ENCODE peak calls at places on chromosome 11, in seven cellular contexts. X is mucosa of descending colon, C is A549, S is pancreas, K is tibial nerve, V is neural crest cell, Y is foreskin fibroblast. L is an unnamed sample.

GRCh38 chr11:123570939-123571590 is 83.4 kb downstream of the SCN3B start:
- DNase-seq in X (no peak), C (no peak), S (no peak), K (no peak), V (no peak), Y (no peak), L (no peak)

GRCh38 chr11:91904792-91905785 is 319.5 kb upstream of the FAT3 start:
- DNase-seq in X (no peak), C (no peak), S (no peak), K (no peak), V (no peak), Y (no peak), L (no peak)

GRCh38 chr11:2135018-2135569 is 4.1 kb downstream of the IGF2 start:
- DNase-seq in X (peak; percentile 1), C (no peak), S (no peak), K (no peak), V (no peak), Y (no peak), L (no peak)

GRCh38 chr11:113176561-113176960 is 137.8 kb upstream of the TTC12 start:
- DNase-seq in X (no peak), C (no peak), S (no peak), K (no peak), V (no peak), Y (peak; percentile 55), L (no peak)

GRCh38 chr11:32885556-32885955 is 7.1 kb upstream of the QSER1 start:
- DNase-seq in X (no peak), C (no peak), S (no peak), K (no peak), V (no peak), Y (no peak), L (no peak)

GRCh38 chr11:1650034-1650917 is 20.7 kb downstream of the KRTAP5-5 start:
- DNase-seq in X (peak; percentile 4), C (no peak), S (no peak), K (no peak), V (no peak), Y (no peak), L (no peak)

GRCh38 chr11:94544832-94545640 is 1.3 kb downstream of the FUT4 start:
- DNase-seq in X (peak; percentile 72), C (no peak), S (peak; percentile 53), K (no peak), V (peak; percentile 18), Y (peak; percentile 18), L (no peak)

GRCh38 chr11:66691311-66691980 is 13.8 kb upstream of the RBM4B start:
- DNase-seq in X (no peak), C (no peak), S (no peak), K (no peak), V (no peak), Y (no peak), L (no peak)

GRCh38 chr11:705646-706438 is at the start of gene EPS8L2:
- DNase-seq in X (peak; percentile 91), C (no peak), S (peak; percentile 70), K (no peak), V (no peak), Y (peak; percentile 50), L (no peak)

GRCh38 chr11:10936999-10937398 is 79.1 kb upstream of the ZBED5 start:
- DNase-seq in X (no peak), C (no peak), S (no peak), K (no peak), V (no peak), Y (no peak), L (no peak)

GRCh38 chr11:78327945-78328344 is 89.7 kb downstream of the GAB2 start:
- DNase-seq in X (no peak), C (no peak), S (no peak), K (no peak), V (no peak), Y (no peak), L (no peak)

GRCh38 chr11:34044664-34045485 is 6.7 kb upstream of the CAPRIN1 start:
- DNase-seq in X (no peak), C (peak; percentile 51), S (no peak), K (peak; percentile 6), V (peak; percentile 14), Y (peak; percentile 92), L (no peak)

GRCh38 chr11:9759519-9760179 is 95.8 kb downstream of the SWAP70 start:
- DNase-seq in X (peak; percentile 79), C (peak; percentile 93), S (peak; percentile 62), K (peak; percentile 85), V (no peak), Y (peak; percentile 100), L (peak; percentile 93)

GRCh38 chr11:85736121-85736520 is 50.1 kb upstream of the CCDC89 start:
- DNase-seq in X (no peak), C (no peak), S (no peak), K (no peak), V (no peak), Y (no peak), L (no peak)

GRCh38 chr11:23749762-23750430 is 747.0 kb upstream of the LUZP2 start:
- DNase-seq in X (no peak), C (no peak), S (no peak), K (no peak), V (no peak), Y (no peak), L (no peak)

GRCh38 chr11:2815762-2816496 is 69.6 kb downstream of the CDKN1C start:
- DNase-seq in X (no peak), C (no peak), S (no peak), K (no peak), V (no peak), Y (no peak), L (no peak)

GRCh38 chr11:119417726-119418540 is 5.0 kb downstream of the THY1 start:
- DNase-seq in X (no peak), C (no peak), S (no peak), K (no peak), V (no peak), Y (peak; percentile 96), L (peak; percentile 32)

GRCh38 chr11:95684701-95685100 is 104.9 kb downstream of the FAM76B start:
- DNase-seq in X (no peak), C (no peak), S (no peak), K (no peak), V (no peak), Y (no peak), L (no peak)

GRCh38 chr11:2251138-2251537 is 19.2 kb downstream of the ASCL2 start:
- DNase-seq in X (no peak), C (no peak), S (no peak), K (no peak), V (no peak), Y (no peak), L (no peak)

GRCh38 chr11:83454674-83455073 is 168.5 kb upstream of the CCDC90B start:
- DNase-seq in X (no peak), C (no peak), S (no peak), K (no peak), V (no peak), Y (no peak), L (no peak)

GRCh38 chr11:122322369-122322768 is 206.4 kb upstream of the BLID start:
- DNase-seq in X (no peak), C (no peak), S (no peak), K (no peak), V (no peak), Y (peak; percentile 46), L (no peak)

GRCh38 chr11:99316761-99317475 is 296.2 kb downstream of the CNTN5 start:
- DNase-seq in X (no peak), C (no peak), S (no peak), K (no peak), V (no peak), Y (no peak), L (no peak)

GRCh38 chr11:68538025-68538424 is 77.5 kb downstream of the PPP6R3 start:
- DNase-seq in X (no peak), C (no peak), S (no peak), K (no peak), V (no peak), Y (no peak), L (no peak)

GRCh38 chr11:68536706-68537105 is 76.2 kb downstream of the PPP6R3 start:
- DNase-seq in X (no peak), C (no peak), S (no peak), K (no peak), V (no peak), Y (no peak), L (no peak)

GRCh38 chr11:68533945-68534344 is 73.4 kb downstream of the PPP6R3 start:
- DNase-seq in X (no peak), C (no peak), S (no peak), K (no peak), V (no peak), Y (no peak), L (no peak)

GRCh38 chr11:68532719-68533369 is 72.3 kb downstream of the PPP6R3 start:
- DNase-seq in X (no peak), C (no peak), S (no peak), K (no peak), V (no peak), Y (no peak), L (no peak)

GRCh38 chr11:68535098-68535497 is 74.5 kb downstream of the PPP6R3 start:
- DNase-seq in X (no peak), C (no peak), S (no peak), K (no peak), V (no peak), Y (peak; percentile 19), L (no peak)
- TF ChIP-seq CTCF in X (no peak), C (no peak), S (no peak), K (no peak), V (no peak), Y (no peak), L (no peak)

GRCh38 chr11:6603287-6604080 is at the start of the genes ILK and RRP8:
- DNase-seq in X (peak; percentile 97), C (peak; percentile 92), S (peak; percentile 90), K (peak; percentile 84), V (peak; percentile 83), Y (peak; percentile 97), L (peak; percentile 75)
- TF ChIP-seq CTCF in X (no peak), C (no peak), S (no peak), K (peak; percentile 67), V (no peak), Y (no peak), L (no peak)

GRCh38 chr11:59810189-59810910 is at the start of gene MRPL16:
- DNase-seq in X (peak; percentile 95), C (peak; percentile 84), S (peak; percentile 89), K (peak; percentile 72), V (peak; percentile 80), Y (peak; percentile 94), L (peak; percentile 48)
- TF ChIP-seq CTCF in X (no peak), C (no peak), S (no peak), K (no peak), V (peak; percentile 55), Y (no peak), L (no peak)

GRCh38 chr11:132587716-132588115 is 944.6 kb downstream of the OPCML start:
- DNase-seq in X (no peak), C (no peak), S (no peak), K (no peak), V (no peak), Y (no peak), L (no peak)

GRCh38 chr11:132588366-132588765 is 943.9 kb downstream of the OPCML start:
- DNase-seq in X (no peak), C (no peak), S (no peak), K (no peak), V (no peak), Y (peak; percentile 69), L (no peak)

GRCh38 chr11:132589802-132590201 is 942.5 kb downstream of the OPCML start:
- DNase-seq in X (no peak), C (no peak), S (no peak), K (no peak), V (no peak), Y (peak; percentile 29), L (no peak)

GRCh38 chr11:132590554-132590953 is 941.7 kb downstream of the OPCML start:
- DNase-seq in X (no peak), C (no peak), S (no peak), K (no peak), V (no peak), Y (no peak), L (no peak)

GRCh38 chr11:132586801-132587200 is 945.5 kb downstream of the OPCML start:
- DNase-seq in X (no peak), C (no peak), S (no peak), K (no peak), V (no peak), Y (peak; percentile 70), L (no peak)
- TF ChIP-seq CTCF in X (no peak), C (no peak), S (no peak), K (no peak), V (no peak), Y (peak; percentile 9), L (no peak)

L was measured in thoracic aorta.